ENCODE peak calls at places on chromosomes 11 and 22, in four cellular contexts. N, P, V and E are unnamed samples.

GRCh38 chr11:126090452-126090851 is 27.8 kb upstream of the CDON start:
- DNase-seq in N (no peak), P (no peak), V (no peak), E (no peak)

GRCh38 chr22:45497268-45497667 is 5.4 kb upstream of the FBLN1 start:
- DNase-seq in N (no peak), P (no peak), V (no peak), E (no peak)

GRCh38 chr11:35588627-35589026 is 29.6 kb upstream of the FJX1 start:
- DNase-seq in N (peak; percentile 73), P (no peak), V (no peak), E (no peak)

GRCh38 chr11:72840780-72841179 is 26.6 kb downstream of the ATG16L2 start:
- DNase-seq in N (peak; percentile 91), P (no peak), V (no peak), E (no peak)

GRCh38 chr11:114340311-114341131 is 44.3 kb downstream of the NNMT start:
- DNase-seq in N (peak; percentile 85), P (no peak), V (peak; percentile 57), E (peak; percentile 60)

GRCh38 chr11:29184939-29185890 is 831.6 kb downstream of the KCNA4 start:
- DNase-seq in N (peak; percentile 97), P (no peak), V (no peak), E (no peak)

GRCh38 chr11:118175031-118175531 is 1.4 kb downstream of the SCN2B start:
- DNase-seq in N (peak; percentile 51), P (no peak), V (no peak), E (no peak)

GRCh38 chr22:25749420-25750169 is 7.6 kb downstream of the MYO18B start:
- DNase-seq in N (no peak), P (no peak), V (peak; percentile 88), E (no peak)

GRCh38 chr11:82790723-82791487 is 57.2 kb upstream of the FAM181B start:
- DNase-seq in N (no peak), P (no peak), V (no peak), E (no peak)

GRCh38 chr11:86805873-86806310 is 5.5 kb downstream of the PRSS23 start:
- DNase-seq in N (no peak), P (no peak), V (peak; percentile 48), E (no peak)

GRCh38 chr22:48204296-48204695 is 1441.8 kb downstream of the TBC1D22A start:
- DNase-seq in N (no peak), P (no peak), V (no peak), E (no peak)

GRCh38 chr11:2261436-2262230 is 8.8 kb downstream of the ASCL2 start:
- DNase-seq in N (no peak), P (no peak), V (no peak), E (no peak)

GRCh38 chr22:46074771-46075551 is 75.4 kb upstream of the PPARA start:
- DNase-seq in N (no peak), P (no peak), V (no peak), E (no peak)

GRCh38 chr22:24514241-24515024 is 19.3 kb downstream of the UPB1 start:
- DNase-seq in N (no peak), P (no peak), V (peak; percentile 76), E (no peak)

GRCh38 chr22:46350111-46350510 is 14.6 kb downstream of the TRMU start:
- DNase-seq in N (no peak), P (no peak), V (no peak), E (no peak)

GRCh38 chr11:32427935-32428664 is 7.2 kb downstream of the WT1 start:
- DNase-seq in N (no peak), P (no peak), V (no peak), E (no peak)

GRCh38 chr11:125214466-125215204 is 50.1 kb downstream of the PKNOX2 start:
- DNase-seq in N (no peak), P (no peak), V (no peak), E (no peak)

GRCh38 chr22:24807284-24807950 is 1.4 kb downstream of the SGSM1 start:
- DNase-seq in N (no peak), P (no peak), V (no peak), E (no peak)

GRCh38 chr11:107916671-107917241 is 11.5 kb upstream of the RAB39A start:
- DNase-seq in N (peak; percentile 18), P (no peak), V (peak; percentile 48), E (no peak)

DNA sequence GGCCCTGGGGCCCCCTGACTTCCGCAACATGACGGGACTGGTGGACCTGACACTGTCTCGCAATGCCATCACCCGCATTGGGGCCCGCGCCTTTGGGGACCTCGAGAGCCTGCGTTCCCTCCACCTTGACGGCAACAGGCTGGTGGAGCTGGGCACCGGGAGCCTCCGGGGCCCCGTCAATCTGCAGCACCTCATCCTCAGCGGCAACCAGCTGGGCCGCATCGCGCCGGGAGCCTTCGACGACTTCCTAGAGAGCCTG is 992 bp downstream of the LRFN4 start:
- DNase-seq in N (no peak), P (no peak), V (no peak), E (no peak)
- H3K4me3 ChIP-seq in N (peak overlapping the region; percentile 63), P (no peak overlapping the region), V (no peak overlapping the region), E (peak overlapping the region; percentile 73)

GRCh38 chr11:116276051-116277044 is 496.4 kb downstream of the BUD13 start:
- DNase-seq in N (peak; percentile 25), P (peak; percentile 83), V (peak; percentile 82), E (peak; percentile 76)
- H3K4me3 ChIP-seq in N (no peak overlapping the region), P (no peak overlapping the region), V (no peak overlapping the region), E (peak overlapping the region; percentile 46)

DNA sequence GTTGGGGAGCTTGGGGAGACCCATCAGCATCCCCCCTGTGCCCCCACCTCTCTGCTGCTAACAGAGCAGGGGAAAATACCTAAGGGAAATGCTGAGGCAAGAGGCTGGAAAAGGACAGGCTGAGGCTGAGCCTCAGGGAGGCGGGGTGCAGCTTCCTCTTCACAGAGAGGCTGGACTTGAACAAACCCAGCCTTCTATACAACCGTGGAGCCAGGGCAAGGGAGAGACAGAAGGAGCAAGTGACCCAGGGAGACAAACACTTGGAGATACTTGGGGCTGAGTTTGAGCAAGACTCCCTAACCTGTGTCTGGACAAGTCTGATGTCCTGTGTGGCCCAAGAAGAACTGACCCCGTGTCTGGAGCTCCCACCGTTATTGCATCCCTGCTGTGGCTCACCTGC is at the start of gene SLCO2B1:
- DNase-seq in N (no peak), P (no peak), V (no peak), E (no peak)
- H3K4me3 ChIP-seq in N (no peak within 1 kb of the TSS), P (peak within 1 kb of the TSS; percentile 59), V (no peak within 1 kb of the TSS), E (no peak within 1 kb of the TSS)

DNA sequence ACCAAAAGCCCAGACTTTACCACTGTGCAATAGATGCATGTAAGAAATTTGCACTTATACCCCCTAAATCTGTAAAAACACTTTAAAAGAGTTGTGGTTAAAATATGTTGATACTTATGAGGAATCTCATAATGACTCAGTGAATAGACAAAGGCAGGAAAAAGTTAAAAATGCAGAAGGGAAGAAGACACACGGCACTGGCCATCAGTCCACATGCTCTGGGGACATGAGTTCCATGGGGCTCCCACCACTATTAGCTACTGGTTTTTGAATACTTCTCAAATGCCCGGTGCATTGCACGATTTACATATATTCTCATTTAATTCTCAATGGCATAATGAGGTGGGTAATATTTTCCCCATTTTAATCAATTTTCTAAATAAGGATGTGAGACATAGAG is 59.3 kb upstream of the BLID start:
- DNase-seq in N (no peak), P (no peak), V (no peak), E (no peak)
- H3K4me3 ChIP-seq in N (no peak overlapping the region), P (no peak overlapping the region), V (no peak overlapping the region), E (no peak overlapping the region)

GRCh38 chr11:62552931-62553838 is 6.6 kb upstream of the AHNAK start:
- DNase-seq in N (peak; percentile 97), P (peak; percentile 87), V (peak; percentile 54), E (no peak)
- H3K4me3 ChIP-seq in N (peak overlapping the region; percentile 52), P (no peak overlapping the region), V (no peak overlapping the region), E (no peak overlapping the region)